ENCODE peak calls at places on chromosome 19, in five cellular contexts. One of them, this sample, is unnamed.

GRCh38 chr19:47296036-47296435 is 13.6 kb upstream of the C5AR1 start:
- DNase-seq in HFF-Myc: no peak
- DNase-seq in GM23338: peak; percentile 99
- DNase-seq in fibroblast of lung: peak; percentile 80
- DNase-seq in activated CD8-positive, alpha-beta memory T cell treated with anti-CD3 and anti-CD28 coated beads, Interleukin-2, amount 50 U/mL, for 4 hours: peak; percentile 73
- DNase-seq in this sample: peak; percentile 89

GRCh38 chr19:29247912-29248311 is 35.0 kb upstream of the UQCRFS1 start:
- DNase-seq in HFF-Myc: no peak
- DNase-seq in fibroblast of lung: no peak
- DNase-seq in activated CD8-positive, alpha-beta memory T cell treated with anti-CD3 and anti-CD28 coated beads, Interleukin-2, amount 50 U/mL, for 4 hours: no peak
- DNase-seq in GM23338: no peak
- DNase-seq in this sample: no peak

GRCh38 chr19:15317392-15318011 is 14.8 kb downstream of the BRD4 start:
- DNase-seq in GM23338: peak; percentile 42
- DNase-seq in fibroblast of lung: peak; percentile 63
- DNase-seq in activated CD8-positive, alpha-beta memory T cell treated with anti-CD3 and anti-CD28 coated beads, Interleukin-2, amount 50 U/mL, for 4 hours: no peak
- DNase-seq in HFF-Myc: no peak
- DNase-seq in this sample: no peak

GRCh38 chr19:7658219-7658686 is 10.6 kb upstream of the RETN start:
- DNase-seq in fibroblast of lung: no peak
- DNase-seq in GM23338: peak; percentile 63
- DNase-seq in HFF-Myc: no peak
- DNase-seq in activated CD8-positive, alpha-beta memory T cell treated with anti-CD3 and anti-CD28 coated beads, Interleukin-2, amount 50 U/mL, for 4 hours: no peak
- DNase-seq in this sample: no peak

GRCh38 chr19:32789429-32789828 is 69.9 kb downstream of the TDRD12 start:
- DNase-seq in fibroblast of lung: no peak
- DNase-seq in activated CD8-positive, alpha-beta memory T cell treated with anti-CD3 and anti-CD28 coated beads, Interleukin-2, amount 50 U/mL, for 4 hours: no peak
- DNase-seq in HFF-Myc: no peak
- DNase-seq in GM23338: no peak
- DNase-seq in this sample: no peak

GRCh38 chr19:16175954-16176353 is 2.6 kb upstream of the CIB3 start:
- DNase-seq in HFF-Myc: no peak
- DNase-seq in activated CD8-positive, alpha-beta memory T cell treated with anti-CD3 and anti-CD28 coated beads, Interleukin-2, amount 50 U/mL, for 4 hours: no peak
- DNase-seq in fibroblast of lung: no peak
- DNase-seq in GM23338: no peak
- DNase-seq in this sample: no peak

GRCh38 chr19:55585658-55586339 is 5.2 kb upstream of the ZNF579 start:
- DNase-seq in HFF-Myc: no peak
- DNase-seq in activated CD8-positive, alpha-beta memory T cell treated with anti-CD3 and anti-CD28 coated beads, Interleukin-2, amount 50 U/mL, for 4 hours: peak; percentile 53
- DNase-seq in GM23338: peak; percentile 90
- DNase-seq in fibroblast of lung: peak; percentile 50
- DNase-seq in this sample: peak; percentile 91

GRCh38 chr19:18507021-18507726 is 14.7 kb downstream of the ELL start:
- DNase-seq in activated CD8-positive, alpha-beta memory T cell treated with anti-CD3 and anti-CD28 coated beads, Interleukin-2, amount 50 U/mL, for 4 hours: no peak
- DNase-seq in GM23338: no peak
- DNase-seq in fibroblast of lung: no peak
- DNase-seq in HFF-Myc: no peak
- DNase-seq in this sample: no peak

GRCh38 chr19:17309962-17310461 is 649 bp downstream of the DDA1 start:
- DNase-seq in activated CD8-positive, alpha-beta memory T cell treated with anti-CD3 and anti-CD28 coated beads, Interleukin-2, amount 50 U/mL, for 4 hours: no peak
- DNase-seq in HFF-Myc: no peak
- DNase-seq in GM23338: no peak
- DNase-seq in fibroblast of lung: no peak
- DNase-seq in this sample: no peak

GRCh38 chr19:29506619-29506911 is 19.2 kb upstream of the VSTM2B start:
- DNase-seq in GM23338: no peak
- DNase-seq in HFF-Myc: no peak
- DNase-seq in activated CD8-positive, alpha-beta memory T cell treated with anti-CD3 and anti-CD28 coated beads, Interleukin-2, amount 50 U/mL, for 4 hours: no peak
- DNase-seq in fibroblast of lung: no peak
- DNase-seq in this sample: no peak

GRCh38 chr19:46015961-46016425 is 6.9 kb downstream of the PGLYRP1 start:
- DNase-seq in fibroblast of lung: no peak
- DNase-seq in HFF-Myc: no peak
- DNase-seq in GM23338: peak; percentile 56
- DNase-seq in activated CD8-positive, alpha-beta memory T cell treated with anti-CD3 and anti-CD28 coated beads, Interleukin-2, amount 50 U/mL, for 4 hours: peak; percentile 45
- DNase-seq in this sample: peak; percentile 69

GRCh38 chr19:36008336-36008978 is at the start of gene SYNE4:
- DNase-seq in GM23338: peak; percentile 93
- DNase-seq in fibroblast of lung: no peak
- DNase-seq in HFF-Myc: no peak
- DNase-seq in activated CD8-positive, alpha-beta memory T cell treated with anti-CD3 and anti-CD28 coated beads, Interleukin-2, amount 50 U/mL, for 4 hours: no peak
- DNase-seq in this sample: peak; percentile 84

GRCh38 chr19:48489608-48490216 is 20.5 kb downstream of the CYTH2 start:
- DNase-seq in fibroblast of lung: peak; percentile 44
- DNase-seq in HFF-Myc: no peak
- DNase-seq in GM23338: peak; percentile 87
- DNase-seq in activated CD8-positive, alpha-beta memory T cell treated with anti-CD3 and anti-CD28 coated beads, Interleukin-2, amount 50 U/mL, for 4 hours: peak; percentile 85
- DNase-seq in this sample: peak; percentile 81

GRCh38 chr19:8986296-8986695 is 23.9 kb downstream of the MUC16 start:
- DNase-seq in GM23338: no peak
- DNase-seq in fibroblast of lung: no peak
- DNase-seq in activated CD8-positive, alpha-beta memory T cell treated with anti-CD3 and anti-CD28 coated beads, Interleukin-2, amount 50 U/mL, for 4 hours: no peak
- DNase-seq in HFF-Myc: no peak
- DNase-seq in this sample: no peak

GRCh38 chr19:2495651-2496316 is 19.9 kb downstream of the GADD45B start:
- DNase-seq in GM23338: no peak
- DNase-seq in fibroblast of lung: peak; percentile 34
- DNase-seq in HFF-Myc: no peak
- DNase-seq in activated CD8-positive, alpha-beta memory T cell treated with anti-CD3 and anti-CD28 coated beads, Interleukin-2, amount 50 U/mL, for 4 hours: no peak
- DNase-seq in this sample: no peak

GRCh38 chr19:34347561-34348165 is 17.3 kb upstream of the GPI start:
- DNase-seq in GM23338: no peak
- DNase-seq in activated CD8-positive, alpha-beta memory T cell treated with anti-CD3 and anti-CD28 coated beads, Interleukin-2, amount 50 U/mL, for 4 hours: no peak
- DNase-seq in fibroblast of lung: no peak
- DNase-seq in HFF-Myc: no peak
- DNase-seq in this sample: no peak

GRCh38 chr19:15292847-15293582 is 39.3 kb downstream of the BRD4 start:
- DNase-seq in GM23338: no peak
- DNase-seq in fibroblast of lung: peak; percentile 40
- DNase-seq in HFF-Myc: no peak
- DNase-seq in activated CD8-positive, alpha-beta memory T cell treated with anti-CD3 and anti-CD28 coated beads, Interleukin-2, amount 50 U/mL, for 4 hours: no peak
- DNase-seq in this sample: no peak

GRCh38 chr19:10420444-10421239 is at the start of gene PDE4A:
- DNase-seq in fibroblast of lung: no peak
- DNase-seq in GM23338: peak; percentile 69
- DNase-seq in activated CD8-positive, alpha-beta memory T cell treated with anti-CD3 and anti-CD28 coated beads, Interleukin-2, amount 50 U/mL, for 4 hours: peak; percentile 57
- DNase-seq in HFF-Myc: no peak
- DNase-seq in this sample: peak; percentile 54

GRCh38 chr19:54518844-54519243 is 16.2 kb downstream of the LAIR2 start:
- DNase-seq in fibroblast of lung: no peak
- DNase-seq in HFF-Myc: no peak
- DNase-seq in GM23338: no peak
- DNase-seq in activated CD8-positive, alpha-beta memory T cell treated with anti-CD3 and anti-CD28 coated beads, Interleukin-2, amount 50 U/mL, for 4 hours: no peak
- DNase-seq in this sample: peak; percentile 77

GRCh38 chr19:47097396-47098217 is 16.0 kb downstream of the ZC3H4 start:
- DNase-seq in activated CD8-positive, alpha-beta memory T cell treated with anti-CD3 and anti-CD28 coated beads, Interleukin-2, amount 50 U/mL, for 4 hours: no peak
- DNase-seq in GM23338: no peak
- DNase-seq in HFF-Myc: no peak
- DNase-seq in fibroblast of lung: no peak
- DNase-seq in this sample: no peak

GRCh38 chr19:5536337-5536894 is 31.3 kb downstream of the TINCR start:
- DNase-seq in activated CD8-positive, alpha-beta memory T cell treated with anti-CD3 and anti-CD28 coated beads, Interleukin-2, amount 50 U/mL, for 4 hours: no peak
- DNase-seq in fibroblast of lung: peak; percentile 5
- DNase-seq in HFF-Myc: no peak
- DNase-seq in GM23338: peak; percentile 97
- DNase-seq in this sample: peak; percentile 34

GRCh38 chr19:18763674-18764590 is 27.2 kb downstream of the COMP start:
- DNase-seq in activated CD8-positive, alpha-beta memory T cell treated with anti-CD3 and anti-CD28 coated beads, Interleukin-2, amount 50 U/mL, for 4 hours: no peak
- DNase-seq in fibroblast of lung: no peak
- DNase-seq in HFF-Myc: peak; percentile 61
- DNase-seq in GM23338: no peak
- DNase-seq in this sample: peak; percentile 75

GRCh38 chr19:49017666-49018351 is 918 bp upstream of the LHB start:
- DNase-seq in HFF-Myc: peak; percentile 26
- DNase-seq in activated CD8-positive, alpha-beta memory T cell treated with anti-CD3 and anti-CD28 coated beads, Interleukin-2, amount 50 U/mL, for 4 hours: peak; percentile 69
- DNase-seq in GM23338: peak; percentile 83
- DNase-seq in fibroblast of lung: peak; percentile 47
- DNase-seq in this sample: peak; percentile 83

This sample was measured in SW480.